ENCODE peak calls at places on chromosome 4, in six cellular contexts. R is body of pancreas; C is hepatocyte; X is CD4-positive, alpha-beta memory T cell; V is heart left ventricle; Z is PC-3. W is an unnamed sample. For H3K9me3, the result is how much of the 10 kb centered on the place peaks cover.

GRCh38 chr4:17376205-17376604 is 135.7 kb downstream of the QDPR start:
- DNase-seq in V (no peak), Z (no peak), C (no peak), R (no peak), X (no peak), W (no peak)

GRCh38 chr4:121642876-121643585 is 53.7 kb downstream of the ANXA5 start:
- DNase-seq in Z (no peak), V (no peak), X (no peak), R (no peak), C (peak), W (no peak)

GRCh38 chr4:2837904-2838496 is 5.6 kb upstream of the ADD1 start:
- DNase-seq in R (no peak), C (peak), V (peak), X (peak), Z (no peak), W (no peak)

GRCh38 chr4:19729873-19730735 is 521.6 kb upstream of the SLIT2 start:
- DNase-seq in Z (no peak), X (no peak), C (no peak), R (no peak), V (no peak), W (no peak)

GRCh38 chr4:113449407-113449974 is 312.0 kb downstream of the CAMK2D start:
- DNase-seq in C (peak), R (no peak), X (no peak), Z (no peak), V (no peak), W (no peak)

GRCh38 chr4:43271946-43272345 is 379.4 kb downstream of the GRXCR1 start:
- DNase-seq in C (no peak), R (no peak), Z (no peak), V (no peak), X (no peak), W (no peak)

GRCh38 chr4:24730256-24731001 is 64.9 kb upstream of the SOD3 start:
- DNase-seq in R (peak), X (no peak), C (no peak), V (peak), Z (no peak), W (peak)

GRCh38 chr4:4430492-4431195 is 43.7 kb downstream of the NSG1 start:
- DNase-seq in V (no peak), C (peak), Z (peak), X (peak), R (no peak), W (peak)

GRCh38 chr4:113332701-113333100 is 283.2 kb downstream of the ANK2 start:
- DNase-seq in V (no peak), X (no peak), C (no peak), R (no peak), Z (no peak), W (no peak)

GRCh38 chr4:85475631-85476233 is 782 bp downstream of the ARHGAP24 start:
- DNase-seq in C (peak), R (peak), V (peak), Z (no peak), X (no peak), W (no peak)

GRCh38 chr4:153940916-153941315 is 152.0 kb upstream of the SFRP2 start:
- DNase-seq in R (no peak), C (no peak), V (no peak), Z (no peak), X (no peak), W (peak)

GRCh38 chr4:109232666-109233065 is 69.8 kb downstream of the COL25A1 start:
- DNase-seq in C (no peak), R (no peak), X (no peak), Z (no peak), V (no peak), W (no peak)

GRCh38 chr4:100288167-100288566 is 97.9 kb upstream of the DDIT4L start:
- DNase-seq in R (no peak), Z (peak), C (no peak), X (no peak), V (no peak), W (no peak)

GRCh38 chr4:83334425-83335241 is at the start of gene HPSE:
- DNase-seq in Z (peak), X (peak), V (peak), C (peak), R (peak), W (peak)

GRCh38 chr4:122562436-122562835 is 58.4 kb downstream of the IL21 start:
- DNase-seq in X (no peak), V (no peak), R (no peak), Z (no peak), C (no peak), W (no peak)

GRCh38 chr4:5824635-5825034 is 68.3 kb downstream of the CRMP1 start:
- DNase-seq in V (no peak), C (peak), R (no peak), X (no peak), Z (peak), W (peak)

GRCh38 chr4:59553063-59553738 is 1646.9 kb upstream of the ADGRL3 start:
- DNase-seq in V (no peak), X (no peak), R (no peak), Z (peak), C (no peak), W (no peak)

GRCh38 chr4:3306465-3306864 is 13.6 kb downstream of the RGS12 start:
- DNase-seq in R (no peak), Z (no peak), C (no peak), V (peak), X (no peak), W (no peak)

GRCh38 chr4:54945838-54946237 is 179.6 kb downstream of the KDR start:
- DNase-seq in Z (peak), R (no peak), V (no peak), C (no peak), X (no peak), W (no peak)

GRCh38 chr4:181684310-181684709 is 558.9 kb upstream of the TENM3 start:
- DNase-seq in V (no peak), R (no peak), C (no peak), Z (no peak), X (no peak), W (no peak)

GRCh38 chr4:5945171-5945570 is 52.3 kb upstream of the CRMP1 start:
- DNase-seq in Z (no peak), C (no peak), V (no peak), X (no peak), R (no peak), W (no peak)

GRCh38 chr4:107701565-107701964 is 18.5 kb downstream of the PAPSS1 start:
- DNase-seq in X (no peak), V (no peak), Z (no peak), C (no peak), R (no peak), W (no peak)

GRCh38 chr4:42142586-42142985 is 9.9 kb downstream of the BEND4 start:
- DNase-seq in C (no peak), R (no peak), V (no peak), X (no peak), Z (no peak), W (no peak)

GRCh38 chr4:119795986-119796578 is 167.5 kb upstream of the PDE5A start:
- DNase-seq in Z (no peak), R (no peak), C (no peak), V (no peak), X (no peak), W (no peak)

GRCh38 chr4:159273126-159273438 is 170.2 kb downstream of the RAPGEF2 start:
- DNase-seq in X (no peak), C (no peak), Z (no peak), R (peak), V (no peak), W (no peak)

GRCh38 chr4:66355328-66355727 is 685.0 kb upstream of the EPHA5 start:
- DNase-seq in X (no peak), R (no peak), V (no peak), Z (peak), C (no peak), W (no peak)

GRCh38 chr4:39541987-39542632 is 14.9 kb upstream of the UGDH start:
- DNase-seq in X (no peak), C (peak), Z (peak), R (peak), V (no peak), W (no peak)

GRCh38 chr4:141540643-141541042 is 95.7 kb upstream of the IL15 start:
- DNase-seq in R (no peak), C (no peak), X (no peak), Z (peak), V (no peak), W (no peak)

GRCh38 chr4:186485621-186486062 is 69.7 kb downstream of the MTNR1A start:
- DNase-seq in R (no peak), V (no peak), X (no peak), Z (peak), C (no peak), W (no peak)

DNA sequence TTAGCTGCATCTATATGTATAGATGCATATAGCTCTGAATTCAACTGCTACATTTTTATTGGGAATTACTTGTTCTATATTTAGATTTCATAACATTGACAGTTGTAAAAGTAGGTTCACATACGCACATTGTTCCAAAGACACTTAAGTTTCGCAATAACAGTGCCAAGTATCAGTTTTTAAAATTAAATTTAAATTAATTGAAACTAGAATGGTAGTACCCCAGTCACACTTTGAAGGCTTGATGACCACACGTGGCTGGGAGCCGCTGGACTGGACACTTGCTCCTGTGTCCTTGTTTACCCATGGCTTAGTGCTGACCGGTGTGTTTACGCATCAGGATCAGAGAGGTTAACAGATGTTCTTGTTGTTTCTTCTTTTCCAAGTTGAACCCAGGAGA is 140.7 kb upstream of the PSAPL1 start:
- DNase-seq in V (no peak), C (no peak), X (no peak), Z (no peak), R (no peak), W (no peak)
- H3K9me3 ChIP-seq in V (half or more), C (under half), X (under half), Z (under half), R (under half), W (under half)

DNA sequence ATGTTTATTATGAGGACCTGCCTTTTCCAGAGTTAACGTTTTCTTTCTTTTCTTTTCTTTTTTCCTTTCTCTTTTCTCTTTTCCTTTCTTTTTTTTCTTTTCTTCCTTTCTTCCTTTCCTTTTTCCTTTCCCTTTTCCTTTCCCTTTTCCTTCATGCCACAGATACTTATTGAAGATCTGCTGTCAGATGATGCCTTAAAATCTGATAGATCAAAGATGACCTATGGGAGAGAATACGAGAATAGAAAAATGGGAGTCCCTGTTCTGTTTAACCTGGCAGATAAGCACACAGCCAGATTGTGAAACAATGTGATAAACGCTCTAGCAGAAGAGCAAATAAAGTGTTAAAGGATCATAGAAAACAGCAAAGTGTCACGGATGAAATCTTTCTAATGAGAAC is 38.9 kb downstream of the AFF1 start:
- DNase-seq in V (no peak), C (no peak), Z (no peak), R (no peak), X (no peak), W (no peak)
- H3K27ac ChIP-seq in V (no peak), C (peak), Z (no peak), R (peak), X (no peak), W (no peak)

GRCh38 chr4:110624904-110625494 is 2.1 kb upstream of the PITX2 start:
- DNase-seq in X (no peak), V (no peak), C (no peak), Z (no peak), R (no peak), W (no peak)
- H3K9me3 ChIP-seq in X (under half), V (under half), C (under half), Z (under half), R (under half), W (under half)

GRCh38 chr4:163693776-163694175 is 199.3 kb downstream of the TMA16 start:
- DNase-seq in Z (peak), V (no peak), R (no peak), X (no peak), C (no peak), W (no peak)
- H3K27ac ChIP-seq in Z (peak), V (no peak), R (no peak), X (no peak), C (no peak), W (no peak)

GRCh38 chr4:104345598-104346242 is 149.0 kb downstream of the CXXC4 start:
- DNase-seq in X (no peak), C (no peak), R (no peak), Z (no peak), V (peak), W (no peak)

GRCh38 chr4:104353481-104353880 is 141.2 kb downstream of the CXXC4 start:
- DNase-seq in V (no peak), R (no peak), C (no peak), Z (no peak), X (no peak), W (no peak)

GRCh38 chr4:104352211-104352610 is 142.5 kb downstream of the CXXC4 start:
- DNase-seq in V (no peak), C (no peak), Z (no peak), X (no peak), R (no peak), W (no peak)

GRCh38 chr4:104351696-104352095 is 143.0 kb downstream of the CXXC4 start:
- DNase-seq in C (no peak), Z (no peak), X (no peak), V (no peak), R (no peak), W (no peak)
- H3K9me3 ChIP-seq in C (under half), Z (under half), X (under half), V (under half), R (under half), W (under half)

DNA sequence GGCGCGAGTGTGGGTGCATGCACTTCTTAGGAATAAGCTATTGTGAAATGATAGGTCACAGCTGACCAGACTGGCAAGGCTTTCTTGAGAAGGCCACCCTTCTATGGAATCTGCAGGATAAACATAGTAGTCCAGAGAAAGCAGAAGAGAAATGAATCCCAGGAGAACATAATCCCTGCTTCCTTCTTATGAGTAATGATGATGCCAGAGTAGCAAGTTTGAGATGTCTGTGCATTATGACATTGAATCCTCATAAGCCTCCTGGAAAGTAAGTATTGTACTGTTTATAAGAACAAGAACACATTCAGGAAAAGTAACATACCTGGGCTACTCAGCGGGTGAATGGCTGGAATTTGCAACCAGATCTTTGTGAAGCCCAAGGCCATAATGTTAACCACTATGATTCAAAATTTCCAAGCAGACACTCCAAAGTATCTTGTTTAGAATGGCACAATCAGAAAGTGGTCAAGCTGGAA is 272.1 kb upstream of the HS3ST1 start:
- DNase-seq in X (no peak), V (no peak), Z (peak), C (no peak), R (no peak), W (no peak)
- H3K27ac ChIP-seq in X (no peak), V (no peak), Z (peak), C (no peak), R (no peak), W (no peak)

DNA sequence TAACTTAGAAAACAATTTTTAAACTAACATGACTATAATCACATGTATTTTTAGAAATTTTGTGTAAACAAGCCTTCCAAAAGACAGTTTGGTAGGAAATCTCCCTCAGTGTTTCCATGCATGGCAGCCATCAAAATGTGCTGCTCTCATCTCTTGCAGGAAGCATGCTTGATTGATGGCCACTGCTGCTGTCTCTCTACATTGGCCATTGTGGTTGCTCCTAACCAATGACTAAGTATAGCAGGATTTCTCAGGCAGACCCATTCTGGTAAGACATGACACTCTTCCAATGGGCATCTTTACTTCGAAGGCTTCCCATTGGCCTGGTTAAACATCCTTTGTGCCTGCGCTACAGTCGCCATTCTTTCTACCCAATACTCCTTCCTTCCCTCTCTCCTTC is 78.9 kb upstream of the GUCY1A1 start:
- DNase-seq in C (no peak), Z (no peak), R (no peak), X (no peak), V (no peak), W (no peak)
- H3K9me3 ChIP-seq in C (under half), Z (under half), R (under half), X (under half), V (under half), W (under half)

GRCh38 chr4:53832549-53832948 is 231.9 kb downstream of the CHIC2 start:
- DNase-seq in V (no peak), R (no peak), C (no peak), X (no peak), Z (no peak), W (no peak)
- H3K27ac ChIP-seq in V (no peak), R (no peak), C (no peak), X (no peak), Z (no peak), W (no peak)

DNA sequence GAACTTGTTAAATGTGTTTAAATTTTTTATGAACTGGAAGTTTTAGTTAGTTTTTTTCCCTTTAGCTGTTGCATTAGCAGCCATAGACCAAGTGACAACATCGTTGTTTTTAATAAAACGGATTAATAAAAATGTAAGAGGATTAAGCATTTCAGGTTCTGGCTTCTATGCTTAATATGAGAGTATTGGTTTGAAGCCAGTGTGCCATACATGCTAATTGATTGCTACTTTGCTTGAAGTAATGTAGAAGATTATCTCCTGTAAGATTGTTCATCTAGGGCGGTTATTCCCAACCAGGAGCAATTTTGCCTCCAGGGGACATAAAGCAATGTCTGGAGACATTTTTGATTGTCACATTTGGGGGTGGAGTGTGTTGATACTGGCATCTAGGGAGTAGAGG is 54.3 kb downstream of the TLL1 start:
- DNase-seq in C (no peak), V (no peak), Z (no peak), X (no peak), R (no peak), W (no peak)
- H3K9me3 ChIP-seq in C (under half), V (under half), Z (under half), X (under half), R (under half), W (under half)